ENCODE peak calls at places on chromosome 13, in six cellular contexts. One of them, this sample, is unnamed.

GRCh38 chr13:99941911-99942310 is 29.7 kb downstream of the ZIC5 start:
- DNase-seq in tibial nerve: no peak
- DNase-seq in IMR-90: no peak
- DNase-seq in HCT116: no peak
- DNase-seq in heart left ventricle: no peak
- DNase-seq in Peyer's patch: no peak
- DNase-seq in this sample: no peak

GRCh38 chr13:113843063-113843654 is 20.7 kb downstream of the GAS6 start:
- DNase-seq in tibial nerve: no peak
- DNase-seq in IMR-90: no peak
- DNase-seq in HCT116: no peak
- DNase-seq in heart left ventricle: peak
- DNase-seq in Peyer's patch: no peak
- DNase-seq in this sample: no peak

GRCh38 chr13:49602005-49602404 is 16.6 kb upstream of the RCBTB1 start:
- DNase-seq in tibial nerve: no peak
- DNase-seq in IMR-90: peak
- DNase-seq in HCT116: no peak
- DNase-seq in heart left ventricle: no peak
- DNase-seq in Peyer's patch: no peak
- DNase-seq in this sample: no peak

GRCh38 chr13:39049274-39049673 is 11.0 kb downstream of the NHLRC3 start:
- DNase-seq in tibial nerve: no peak
- DNase-seq in IMR-90: no peak
- DNase-seq in HCT116: no peak
- DNase-seq in heart left ventricle: no peak
- DNase-seq in Peyer's patch: no peak
- DNase-seq in this sample: no peak

GRCh38 chr13:40920826-40921225 is 98.3 kb downstream of the ELF1 start:
- DNase-seq in tibial nerve: no peak
- DNase-seq in IMR-90: peak
- DNase-seq in HCT116: no peak
- DNase-seq in heart left ventricle: no peak
- DNase-seq in Peyer's patch: no peak
- DNase-seq in this sample: no peak

GRCh38 chr13:40348096-40348679 is 318.3 kb downstream of the FOXO1 start:
- DNase-seq in tibial nerve: no peak
- DNase-seq in IMR-90: no peak
- DNase-seq in HCT116: no peak
- DNase-seq in heart left ventricle: no peak
- DNase-seq in Peyer's patch: no peak
- DNase-seq in this sample: no peak

GRCh38 chr13:76029088-76029487 is 393.0 kb downstream of the LMO7 start:
- DNase-seq in tibial nerve: no peak
- DNase-seq in IMR-90: no peak
- DNase-seq in HCT116: no peak
- DNase-seq in heart left ventricle: no peak
- DNase-seq in Peyer's patch: no peak
- DNase-seq in this sample: no peak

GRCh38 chr13:43551897-43552456 is 234.8 kb downstream of the ENOX1 start:
- DNase-seq in tibial nerve: no peak
- DNase-seq in IMR-90: no peak
- DNase-seq in HCT116: no peak
- DNase-seq in heart left ventricle: no peak
- DNase-seq in Peyer's patch: no peak
- DNase-seq in this sample: no peak

GRCh38 chr13:96947343-96947910 is 46.8 kb downstream of the OXGR1 start:
- DNase-seq in tibial nerve: no peak
- DNase-seq in IMR-90: no peak
- DNase-seq in HCT116: no peak
- DNase-seq in heart left ventricle: no peak
- DNase-seq in Peyer's patch: no peak
- DNase-seq in this sample: no peak

GRCh38 chr13:73167046-73167820 is 108.4 kb downstream of the KLF5 start:
- DNase-seq in tibial nerve: no peak
- DNase-seq in IMR-90: no peak
- DNase-seq in HCT116: no peak
- DNase-seq in heart left ventricle: no peak
- DNase-seq in Peyer's patch: no peak
- DNase-seq in this sample: no peak

GRCh38 chr13:38348890-38349289 is 761 bp upstream of the UFM1 start:
- DNase-seq in tibial nerve: no peak
- DNase-seq in IMR-90: peak
- DNase-seq in HCT116: no peak
- DNase-seq in heart left ventricle: no peak
- DNase-seq in Peyer's patch: peak
- DNase-seq in this sample: no peak

GRCh38 chr13:75618308-75618707 is 17.8 kb upstream of the LMO7 start:
- DNase-seq in tibial nerve: no peak
- DNase-seq in IMR-90: no peak
- DNase-seq in HCT116: no peak
- DNase-seq in heart left ventricle: no peak
- DNase-seq in Peyer's patch: no peak
- DNase-seq in this sample: no peak

GRCh38 chr13:72151241-72151640 is 284.2 kb upstream of the DACH1 start:
- DNase-seq in tibial nerve: no peak
- DNase-seq in IMR-90: no peak
- DNase-seq in HCT116: no peak
- DNase-seq in heart left ventricle: no peak
- DNase-seq in Peyer's patch: no peak
- DNase-seq in this sample: no peak

GRCh38 chr13:93624371-93624777 is 397.8 kb downstream of the GPC6 start:
- DNase-seq in tibial nerve: no peak
- DNase-seq in IMR-90: no peak
- DNase-seq in HCT116: no peak
- DNase-seq in heart left ventricle: no peak
- DNase-seq in Peyer's patch: no peak
- DNase-seq in this sample: no peak

GRCh38 chr13:23578411-23579071 is 8.3 kb downstream of the TNFRSF19 start:
- DNase-seq in tibial nerve: peak
- DNase-seq in IMR-90: peak
- DNase-seq in HCT116: no peak
- DNase-seq in heart left ventricle: peak
- DNase-seq in Peyer's patch: peak
- DNase-seq in this sample: peak

GRCh38 chr13:110869231-110869804 is 45.6 kb downstream of the ANKRD10 start:
- DNase-seq in tibial nerve: no peak
- DNase-seq in IMR-90: no peak
- DNase-seq in HCT116: no peak
- DNase-seq in heart left ventricle: peak
- DNase-seq in Peyer's patch: no peak
- DNase-seq in this sample: peak

GRCh38 chr13:76667551-76667950 is 218.7 kb downstream of the KCTD12 start:
- DNase-seq in tibial nerve: no peak
- DNase-seq in IMR-90: peak
- DNase-seq in HCT116: no peak
- DNase-seq in heart left ventricle: no peak
- DNase-seq in Peyer's patch: no peak
- DNase-seq in this sample: no peak

GRCh38 chr13:97495678-97496077 is 61.7 kb downstream of the RAP2A start:
- DNase-seq in tibial nerve: no peak
- DNase-seq in IMR-90: no peak
- DNase-seq in HCT116: no peak
- DNase-seq in heart left ventricle: no peak
- DNase-seq in Peyer's patch: no peak
- DNase-seq in this sample: no peak

GRCh38 chr13:48842316-48842715 is 133.4 kb upstream of the FNDC3A start:
- DNase-seq in tibial nerve: no peak
- DNase-seq in IMR-90: no peak
- DNase-seq in HCT116: no peak
- DNase-seq in heart left ventricle: no peak
- DNase-seq in Peyer's patch: no peak
- DNase-seq in this sample: no peak

GRCh38 chr13:50448535-50448981 is 394.9 kb downstream of the DLEU7 start:
- DNase-seq in tibial nerve: no peak
- DNase-seq in IMR-90: no peak
- DNase-seq in HCT116: no peak
- DNase-seq in heart left ventricle: no peak
- DNase-seq in Peyer's patch: no peak
- DNase-seq in this sample: no peak

GRCh38 chr13:37348916-37349653 is 243.6 kb upstream of the CSNK1A1L start:
- DNase-seq in tibial nerve: no peak
- DNase-seq in IMR-90: peak
- DNase-seq in HCT116: no peak
- DNase-seq in heart left ventricle: no peak
- DNase-seq in Peyer's patch: no peak
- DNase-seq in this sample: no peak

GRCh38 chr13:20297181-20297580 is 65.1 kb upstream of the GJB6 start:
- DNase-seq in tibial nerve: no peak
- DNase-seq in IMR-90: no peak
- DNase-seq in HCT116: no peak
- DNase-seq in heart left ventricle: no peak
- DNase-seq in Peyer's patch: no peak
- DNase-seq in this sample: no peak

GRCh38 chr13:114017028-114017630 is 43.3 kb upstream of the C13orf46 start:
- DNase-seq in tibial nerve: no peak
- DNase-seq in IMR-90: peak
- DNase-seq in HCT116: no peak
- DNase-seq in heart left ventricle: no peak
- DNase-seq in Peyer's patch: no peak
- DNase-seq in this sample: no peak

GRCh38 chr13:52749446-52749845 is 9.8 kb upstream of the CNMD start:
- DNase-seq in tibial nerve: no peak
- DNase-seq in IMR-90: no peak
- DNase-seq in HCT116: no peak
- DNase-seq in heart left ventricle: no peak
- DNase-seq in Peyer's patch: no peak
- DNase-seq in this sample: no peak

GRCh38 chr13:35771898-35772297 is 295.4 kb upstream of the MAB21L1 start:
- DNase-seq in tibial nerve: no peak
- DNase-seq in IMR-90: peak
- DNase-seq in HCT116: no peak
- DNase-seq in heart left ventricle: no peak
- DNase-seq in Peyer's patch: no peak
- DNase-seq in this sample: no peak

GRCh38 chr13:36839281-36839680 is 20.3 kb downstream of the RFXAP start:
- DNase-seq in tibial nerve: no peak
- DNase-seq in IMR-90: no peak
- DNase-seq in HCT116: no peak
- DNase-seq in heart left ventricle: no peak
- DNase-seq in Peyer's patch: no peak
- DNase-seq in this sample: no peak

GRCh38 chr13:79485014-79485441 is 4.1 kb downstream of the NDFIP2 start:
- DNase-seq in tibial nerve: no peak
- DNase-seq in IMR-90: peak
- DNase-seq in HCT116: no peak
- DNase-seq in heart left ventricle: no peak
- DNase-seq in Peyer's patch: peak
- DNase-seq in this sample: no peak

GRCh38 chr13:75430618-75431209 is 51.3 kb downstream of the TBC1D4 start:
- DNase-seq in tibial nerve: no peak
- DNase-seq in IMR-90: no peak
- DNase-seq in HCT116: no peak
- DNase-seq in heart left ventricle: no peak
- DNase-seq in Peyer's patch: no peak
- DNase-seq in this sample: no peak

GRCh38 chr13:44764334-44764733 is 188.2 kb upstream of the TSC22D1 start:
- DNase-seq in tibial nerve: no peak
- DNase-seq in IMR-90: no peak
- DNase-seq in HCT116: no peak
- DNase-seq in heart left ventricle: no peak
- DNase-seq in Peyer's patch: peak
- DNase-seq in this sample: no peak
- TF ChIP-seq POLR2A in tibial nerve: no peak
- TF ChIP-seq POLR2A in IMR-90: no peak
- TF ChIP-seq POLR2A in HCT116: no peak
- TF ChIP-seq POLR2A in heart left ventricle: no peak
- TF ChIP-seq POLR2A in Peyer's patch: peak
- TF ChIP-seq POLR2A in this sample: no peak

GRCh38 chr13:30736461-30736860 is 1.1 kb downstream of the ALOX5AP start:
- DNase-seq in tibial nerve: no peak
- DNase-seq in IMR-90: no peak
- DNase-seq in HCT116: no peak
- DNase-seq in heart left ventricle: no peak
- DNase-seq in Peyer's patch: no peak
- DNase-seq in this sample: no peak
- H3K27ac ChIP-seq in tibial nerve: no peak
- H3K27ac ChIP-seq in IMR-90: no peak
- H3K27ac ChIP-seq in HCT116: no peak
- H3K27ac ChIP-seq in heart left ventricle: no peak
- H3K27ac ChIP-seq in Peyer's patch: peak
- H3K27ac ChIP-seq in this sample: no peak

GRCh38 chr13:27261376-27261775 is 9.3 kb upstream of the RASL11A start:
- DNase-seq in tibial nerve: no peak
- DNase-seq in IMR-90: no peak
- DNase-seq in HCT116: no peak
- DNase-seq in heart left ventricle: no peak
- DNase-seq in Peyer's patch: no peak
- DNase-seq in this sample: no peak
- TF ChIP-seq POLR2A in tibial nerve: no peak
- TF ChIP-seq POLR2A in IMR-90: no peak
- TF ChIP-seq POLR2A in HCT116: no peak
- TF ChIP-seq POLR2A in heart left ventricle: no peak
- TF ChIP-seq POLR2A in Peyer's patch: no peak
- TF ChIP-seq POLR2A in this sample: no peak

GRCh38 chr13:31947506-31947905 is 84.1 kb upstream of the FRY start:
- DNase-seq in tibial nerve: no peak
- DNase-seq in IMR-90: no peak
- DNase-seq in HCT116: no peak
- DNase-seq in heart left ventricle: no peak
- DNase-seq in Peyer's patch: no peak
- DNase-seq in this sample: no peak

GRCh38 chr13:31950121-31950810 is 81.3 kb upstream of the FRY start:
- DNase-seq in tibial nerve: no peak
- DNase-seq in IMR-90: no peak
- DNase-seq in HCT116: no peak
- DNase-seq in heart left ventricle: no peak
- DNase-seq in Peyer's patch: no peak
- DNase-seq in this sample: no peak

GRCh38 chr13:31952641-31953380 is 78.8 kb upstream of the FRY start:
- DNase-seq in tibial nerve: no peak
- DNase-seq in IMR-90: no peak
- DNase-seq in HCT116: no peak
- DNase-seq in heart left ventricle: no peak
- DNase-seq in Peyer's patch: no peak
- DNase-seq in this sample: no peak

GRCh38 chr13:31947105-31947504 is 84.5 kb upstream of the FRY start:
- DNase-seq in tibial nerve: no peak
- DNase-seq in IMR-90: no peak
- DNase-seq in HCT116: no peak
- DNase-seq in heart left ventricle: no peak
- DNase-seq in Peyer's patch: no peak
- DNase-seq in this sample: no peak

GRCh38 chr13:31951215-31951678 is 80.3 kb upstream of the FRY start:
- DNase-seq in tibial nerve: peak
- DNase-seq in IMR-90: peak
- DNase-seq in HCT116: no peak
- DNase-seq in heart left ventricle: peak
- DNase-seq in Peyer's patch: peak
- DNase-seq in this sample: peak
- H3K27ac ChIP-seq in tibial nerve: no peak
- H3K27ac ChIP-seq in IMR-90: no peak
- H3K27ac ChIP-seq in HCT116: no peak
- H3K27ac ChIP-seq in heart left ventricle: peak
- H3K27ac ChIP-seq in Peyer's patch: peak
- H3K27ac ChIP-seq in this sample: no peak

GRCh38 chr13:26051231-26052135 is at the start of gene SHISA2:
- DNase-seq in tibial nerve: no peak
- DNase-seq in IMR-90: peak
- DNase-seq in HCT116: no peak
- DNase-seq in heart left ventricle: peak
- DNase-seq in Peyer's patch: peak
- DNase-seq in this sample: no peak
- TF ChIP-seq POLR2A in tibial nerve: no peak
- TF ChIP-seq POLR2A in IMR-90: no peak
- TF ChIP-seq POLR2A in HCT116: no peak
- TF ChIP-seq POLR2A in heart left ventricle: peak
- TF ChIP-seq POLR2A in Peyer's patch: no peak
- TF ChIP-seq POLR2A in this sample: no peak

GRCh38 chr13:21436582-21436981 is 22.5 kb downstream of the ZDHHC20 start:
- DNase-seq in tibial nerve: no peak
- DNase-seq in IMR-90: no peak
- DNase-seq in HCT116: no peak
- DNase-seq in heart left ventricle: no peak
- DNase-seq in Peyer's patch: no peak
- DNase-seq in this sample: no peak
- H3K27ac ChIP-seq in tibial nerve: peak
- H3K27ac ChIP-seq in IMR-90: no peak
- H3K27ac ChIP-seq in HCT116: peak
- H3K27ac ChIP-seq in heart left ventricle: peak
- H3K27ac ChIP-seq in Peyer's patch: peak
- H3K27ac ChIP-seq in this sample: peak